ENCODE peak calls at places on chromosome 1, in six cellular contexts. C is cardiac muscle cell; J is CD4-positive, CD25-positive, alpha-beta regulatory T cell; Q is right atrium auricular region; L is pancreas; U is adrenal gland. B is an unnamed sample. For H3K36me3, the result is how much of the 10 kb centered on the place peaks cover.

GRCh38 chr1:110511436-110511835 is 7.5 kb downstream of the KCNA10 start:
- DNase-seq in C (no peak), J (no peak), Q (no peak), L (no peak), U (no peak), B (no peak)

GRCh38 chr1:54816951-54817350 is 15.8 kb upstream of the TTC22 start:
- DNase-seq in C (no peak), J (no peak), Q (no peak), L (no peak), U (no peak), B (no peak)

GRCh38 chr1:178031856-178032320 is 62.0 kb upstream of the RASAL2 start:
- DNase-seq in C (peak), J (no peak), Q (peak), L (peak), U (peak), B (peak)

GRCh38 chr1:235011064-235011598 is 117.5 kb downstream of the TOMM20 start:
- DNase-seq in C (no peak), J (no peak), Q (no peak), L (no peak), U (no peak), B (no peak)

GRCh38 chr1:3954391-3955160 is 54.5 kb upstream of the C1orf174 start:
- DNase-seq in C (no peak), J (no peak), Q (no peak), L (no peak), U (no peak), B (no peak)

GRCh38 chr1:55708781-55709180 is 493.6 kb upstream of the USP24 start:
- DNase-seq in C (peak), J (no peak), Q (no peak), L (no peak), U (no peak), B (no peak)

GRCh38 chr1:6157528-6158174 is 22.5 kb downstream of the CHD5 start:
- DNase-seq in C (no peak), J (no peak), Q (no peak), L (no peak), U (no peak), B (peak)

GRCh38 chr1:212606734-212607205 is 1.8 kb upstream of the ATF3 start:
- DNase-seq in C (no peak), J (peak), Q (no peak), L (peak), U (peak), B (peak)

GRCh38 chr1:6627841-6628545 is 3.3 kb downstream of the THAP3 start:
- DNase-seq in C (no peak), J (no peak), Q (no peak), L (no peak), U (no peak), B (no peak)

GRCh38 chr1:200129480-200129879 is 102.0 kb downstream of the NR5A2 start:
- DNase-seq in C (no peak), J (peak), Q (no peak), L (no peak), U (no peak), B (no peak)

GRCh38 chr1:26265405-26265804 is 14.5 kb upstream of the SH3BGRL3 start:
- DNase-seq in C (no peak), J (no peak), Q (no peak), L (no peak), U (no peak), B (no peak)

GRCh38 chr1:41496080-41497055 is 11.9 kb upstream of the EDN2 start:
- DNase-seq in C (peak), J (no peak), Q (peak), L (peak), U (peak), B (peak)

DNA sequence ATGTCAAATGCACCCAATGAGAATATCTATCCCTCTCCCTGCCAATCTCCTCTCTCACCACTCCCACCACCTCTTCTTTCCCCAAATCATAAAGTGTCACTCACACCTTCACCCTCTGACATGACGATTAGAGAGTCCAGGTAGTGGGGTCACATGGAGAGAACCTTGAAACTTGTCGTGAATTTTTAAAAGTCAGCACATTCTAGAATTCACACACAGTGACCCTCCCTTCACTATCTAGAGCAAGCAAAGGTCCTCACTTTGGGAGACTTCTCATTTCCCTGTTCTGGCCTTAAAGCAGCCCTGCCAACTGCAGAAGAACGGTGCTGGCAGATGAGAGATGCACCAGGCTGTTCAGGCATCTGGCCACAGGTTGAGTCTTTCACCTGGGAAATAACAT is 61.9 kb downstream of the CD34 start:
- DNase-seq in C (no peak), J (no peak), Q (no peak), L (no peak), U (no peak), B (no peak)
- H3K36me3 ChIP-seq in C (under half), J (under half), Q (under half), L (under half), U (under half), B (under half)

GRCh38 chr1:151402764-151403163 is 3.4 kb downstream of the PSMB4 start:
- DNase-seq in C (no peak), J (no peak), Q (no peak), L (no peak), U (no peak), B (peak)
- H3K36me3 ChIP-seq in C (half or more), J (half or more), Q (half or more), L (under half), U (under half), B (under half)

GRCh38 chr1:154963643-154964042 is 2.1 kb upstream of the PYGO2 start:
- DNase-seq in C (no peak), J (no peak), Q (no peak), L (no peak), U (no peak), B (no peak)
- H3K36me3 ChIP-seq in C (under half), J (half or more), Q (half or more), L (under half), U (under half), B (under half)

GRCh38 chr1:230922620-230923019 is 54.3 kb upstream of the C1orf198 start:
- DNase-seq in C (peak), J (no peak), Q (no peak), L (no peak), U (no peak), B (peak)
- H3K36me3 ChIP-seq in C (under half), J (half or more), Q (under half), L (under half), U (under half), B (under half)

GRCh38 chr1:8544644-8545043 is 226.7 kb downstream of the SLC45A1 start:
- DNase-seq in C (no peak), J (no peak), Q (no peak), L (no peak), U (no peak), B (no peak)
- H3K36me3 ChIP-seq in C (under half), J (under half), Q (under half), L (under half), U (under half), B (under half)

DNA sequence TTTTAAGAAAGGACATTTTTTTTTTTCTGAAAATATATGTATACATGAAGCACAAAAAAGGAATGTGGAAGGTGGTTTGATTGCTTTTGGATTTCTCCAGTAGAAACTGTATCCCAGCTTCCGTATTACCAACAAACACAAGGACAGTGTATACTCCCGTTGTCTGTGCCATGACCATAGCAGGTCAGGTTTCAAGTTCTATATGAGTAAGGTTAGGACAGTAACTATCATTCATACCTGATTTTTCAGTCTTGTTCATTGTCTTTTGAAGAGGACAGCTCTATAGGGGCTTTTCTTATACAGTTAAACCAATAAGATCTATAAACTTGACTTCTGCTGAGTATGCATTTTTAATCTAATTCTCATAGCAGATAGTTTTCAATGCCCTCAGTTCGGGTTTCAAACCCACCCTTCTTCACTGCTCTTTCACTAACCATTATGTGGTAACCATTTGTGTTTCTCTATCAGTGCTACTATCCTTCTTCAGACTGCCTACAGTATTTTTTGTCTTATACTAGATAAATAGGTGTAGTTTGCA is 19.6 kb downstream of the UBAP2L start:
- DNase-seq in C (no peak), J (no peak), Q (no peak), L (no peak), U (no peak), B (no peak)
- H3K36me3 ChIP-seq in C (half or more), J (half or more), Q (half or more), L (half or more), U (under half), B (under half)